ENCODE peak calls at places on chromosomes 3 and 15, in seven cellular contexts. D is upper lobe of left lung, Z is stomach, P is thyroid gland, V is A549, M is pancreas, C is upper lobe of right lung. Y is an unnamed sample.
A peak's percentile ranks its signal among the peaks of the same experiment; 100 is the strongest.

GRCh38 chr3:151708868-151709267 is 24.9 kb upstream of the AADACL2 start:
- DNase-seq in D (no peak), Z (no peak), P (no peak), V (no peak), M (no peak), C (no peak), Y (no peak)

GRCh38 chr3:67601385-67601784 is 53.0 kb downstream of the SUCLG2 start:
- DNase-seq in D (no peak), Z (no peak), P (no peak), V (no peak), M (no peak), C (no peak), Y (no peak)

GRCh38 chr15:88440021-88440420 is 27.2 kb downstream of the MRPL46 start:
- DNase-seq in D (no peak), Z (no peak), P (no peak), V (no peak), M (no peak), C (no peak), Y (no peak)

GRCh38 chr15:62112051-62112450 is 45.3 kb downstream of the C2CD4A start:
- DNase-seq in D (no peak), Z (no peak), P (no peak), V (no peak), M (no peak), C (no peak), Y (no peak)

GRCh38 chr3:177610677-177611654 is 413.7 kb upstream of the TBL1XR1 start:
- DNase-seq in D (no peak), Z (peak; percentile 77), P (peak; percentile 83), V (no peak), M (peak; percentile 75), C (no peak), Y (peak; percentile 77)

GRCh38 chr3:171044828-171045793 is 18.6 kb upstream of the SLC2A2 start:
- DNase-seq in D (peak; percentile 2), Z (no peak), P (no peak), V (peak; percentile 5), M (no peak), C (no peak), Y (peak; percentile 59)

GRCh38 chr3:129016366-129016724 is 15.2 kb downstream of the EFCC1 start:
- DNase-seq in D (no peak), Z (peak; percentile 63), P (no peak), V (no peak), M (no peak), C (no peak), Y (peak; percentile 44)

GRCh38 chr3:112304611-112305010 is 10.6 kb upstream of the SLC9C1 start:
- DNase-seq in D (no peak), Z (no peak), P (no peak), V (no peak), M (no peak), C (no peak), Y (no peak)

GRCh38 chr3:186888569-186888968 is 41.8 kb upstream of the ST6GAL1 start:
- DNase-seq in D (no peak), Z (no peak), P (no peak), V (no peak), M (no peak), C (no peak), Y (peak; percentile 19)

GRCh38 chr3:45321607-45322391 is 66.6 kb upstream of the LARS2 start:
- DNase-seq in D (no peak), Z (no peak), P (no peak), V (no peak), M (no peak), C (no peak), Y (no peak)

GRCh38 chr15:48527517-48527916 is 118.0 kb downstream of the FBN1 start:
- DNase-seq in D (no peak), Z (no peak), P (no peak), V (no peak), M (no peak), C (no peak), Y (no peak)

GRCh38 chr3:138434276-138434874 is at the start of gene ESYT3:
- DNase-seq in D (peak; percentile 97), Z (peak; percentile 90), P (peak; percentile 90), V (peak; percentile 63), M (peak; percentile 85), C (peak; percentile 97), Y (peak; percentile 88)

GRCh38 chr15:38578626-38579025 is 14.0 kb upstream of the RASGRP1 start:
- DNase-seq in D (no peak), Z (no peak), P (no peak), V (no peak), M (no peak), C (no peak), Y (no peak)

GRCh38 chr15:84970832-84971231 is 10.8 kb upstream of the PDE8A start:
- DNase-seq in D (no peak), Z (no peak), P (no peak), V (no peak), M (no peak), C (no peak), Y (no peak)

GRCh38 chr3:139455855-139456254 is 20.5 kb downstream of the RBP2 start:
- DNase-seq in D (no peak), Z (no peak), P (no peak), V (peak; percentile 4), M (no peak), C (no peak), Y (no peak)

GRCh38 chr3:160486459-160486869 is 36.9 kb upstream of the TRIM59 start:
- DNase-seq in D (no peak), Z (no peak), P (no peak), V (no peak), M (no peak), C (no peak), Y (peak; percentile 61)

GRCh38 chr3:114627760-114628159 is 333.9 kb downstream of the TIGIT start:
- DNase-seq in D (no peak), Z (no peak), P (no peak), V (no peak), M (no peak), C (no peak), Y (no peak)

GRCh38 chr15:46280753-46281521 is 646.1 kb downstream of the SQOR start:
- DNase-seq in D (no peak), Z (peak; percentile 38), P (no peak), V (no peak), M (no peak), C (no peak), Y (peak; percentile 28)

GRCh38 chr15:41607033-41607432 is 48.0 kb downstream of the TYRO3 start:
- DNase-seq in D (no peak), Z (no peak), P (no peak), V (no peak), M (no peak), C (no peak), Y (peak; percentile 17)

GRCh38 chr3:46089237-46090011 is 62.1 kb upstream of the XCR1 start:
- DNase-seq in D (no peak), Z (peak; percentile 48), P (peak; percentile 31), V (no peak), M (no peak), C (peak; percentile 77), Y (peak; percentile 45)

GRCh38 chr15:92667291-92667904 is 11.8 kb upstream of the FAM174B start:
- DNase-seq in D (no peak), Z (no peak), P (peak; percentile 47), V (peak; percentile 57), M (no peak), C (no peak), Y (no peak)

GRCh38 chr3:197428117-197428761 is 127.5 kb downstream of the BDH1 start:
- DNase-seq in D (no peak), Z (peak; percentile 65), P (peak; percentile 37), V (peak; percentile 30), M (no peak), C (peak; percentile 63), Y (peak; percentile 82)

GRCh38 chr3:29430558-29430971 is 149.7 kb downstream of the RBMS3 start:
- DNase-seq in D (no peak), Z (no peak), P (no peak), V (no peak), M (no peak), C (no peak), Y (no peak)

GRCh38 chr15:44662478-44663409 is 718 bp downstream of the SPG11 start:
- DNase-seq in D (peak; percentile 36), Z (peak; percentile 81), P (peak; percentile 86), V (peak; percentile 37), M (peak; percentile 75), C (peak; percentile 88), Y (peak; percentile 82)

GRCh38 chr3:46396129-46396528 is 10.7 kb downstream of the CCR5AS start:
- DNase-seq in D (no peak), Z (no peak), P (no peak), V (no peak), M (no peak), C (no peak), Y (no peak)

GRCh38 chr3:38140326-38141172 is 2.1 kb downstream of the MYD88 start:
- DNase-seq in D (no peak), Z (peak; percentile 21), P (no peak), V (no peak), M (no peak), C (peak; percentile 49), Y (no peak)

GRCh38 chr3:137047240-137047639 is 89.5 kb downstream of the IL20RB start:
- DNase-seq in D (no peak), Z (no peak), P (no peak), V (no peak), M (no peak), C (no peak), Y (no peak)

GRCh38 chr15:74400915-74401757 is 32.6 kb downstream of the SEMA7A start:
- DNase-seq in D (no peak), Z (no peak), P (no peak), V (no peak), M (no peak), C (no peak), Y (no peak)

GRCh38 chr3:146498002-146498736 is 28.8 kb upstream of the PLSCR2 start:
- DNase-seq in D (no peak), Z (no peak), P (no peak), V (no peak), M (no peak), C (no peak), Y (no peak)

GRCh38 chr3:133893683-133894333 is 1.9 kb downstream of the RAB6B start:
- DNase-seq in D (no peak), Z (no peak), P (no peak), V (no peak), M (no peak), C (no peak), Y (no peak)
- H3K4me3 ChIP-seq in D (no peak overlapping the region), Z (peak overlapping the region; percentile 83), P (peak overlapping the region; percentile 75), V (no peak overlapping the region), M (no peak overlapping the region), C (no peak overlapping the region), Y (no peak overlapping the region)

GRCh38 chr15:70703066-70703465 is 60.3 kb downstream of the UACA start:
- DNase-seq in D (no peak), Z (no peak), P (no peak), V (no peak), M (no peak), C (no peak), Y (no peak)
- H3K4me1 ChIP-seq in D (peaks cover 17% of the 10 kb centered on the region), Z (peaks cover 68% of the 10 kb centered on the region), P (peaks cover 40% of the 10 kb centered on the region), V (peaks cover 61% of the 10 kb centered on the region), M (peaks cover 26% of the 10 kb centered on the region), C (peaks cover 30% of the 10 kb centered on the region), Y (peaks cover 29% of the 10 kb centered on the region)

DNA sequence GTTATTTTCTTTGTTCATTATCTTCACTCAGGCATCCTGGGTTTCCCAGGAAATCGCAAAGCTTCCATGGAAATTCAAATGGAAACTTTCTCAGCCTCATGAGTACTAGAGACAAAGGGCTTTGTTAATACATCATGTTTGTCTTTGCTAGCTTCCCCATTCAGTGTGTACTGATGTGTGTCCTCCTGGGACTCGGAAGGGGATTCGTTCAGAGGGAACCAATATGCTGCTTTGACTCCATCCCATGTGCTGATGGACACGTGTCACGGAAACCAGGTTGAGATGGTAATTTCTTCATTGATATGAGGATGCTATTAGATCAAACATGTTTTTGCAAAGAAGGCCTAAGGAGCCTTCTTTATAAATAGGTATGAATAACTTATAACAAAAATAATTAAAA is 87.0 kb upstream of the KCNAB1 start:
- DNase-seq in D (no peak), Z (no peak), P (no peak), V (no peak), M (no peak), C (no peak), Y (no peak)
- H3K4me3 ChIP-seq in D (no peak overlapping the region), Z (no peak overlapping the region), P (no peak overlapping the region), V (no peak overlapping the region), M (no peak overlapping the region), C (no peak overlapping the region), Y (no peak overlapping the region)

GRCh38 chr3:18442743-18443669 is 17.9 kb upstream of the SATB1 start:
- DNase-seq in D (no peak), Z (no peak), P (no peak), V (no peak), M (no peak), C (no peak), Y (no peak)
- H3K4me1 ChIP-seq in D (peaks cover 20% of the 10 kb centered on the region), Z (peaks cover 31% of the 10 kb centered on the region), P (no peaks in the 10 kb centered on the region), V (peaks cover 11% of the 10 kb centered on the region), M (no peaks in the 10 kb centered on the region), C (peaks cover 19% of the 10 kb centered on the region), Y (peaks cover 15% of the 10 kb centered on the region)

Y was measured in hepatocyte.